ENCODE peak calls at places on chromosomes 2 and 18, in ten cellular contexts. A is heart right ventricle, O is tibial nerve, S is AG09319, Y is GM13977, P is neural progenitor cell, F is brain microvascular endothelial cell, M is hepatocyte, B is fibroblast of lung, J is BE2C. W is an unnamed sample.

GRCh38 chr2:234970467-234970866 is 18.6 kb downstream of the SH3BP4 start:
- DNase-seq in S (no peak), F (no peak), O (no peak), B (no peak), P (no peak), J (no peak), A (no peak), Y (no peak), M (no peak), W (peak)

GRCh38 chr2:18871430-18871829 is 282.1 kb upstream of the NT5C1B start:
- DNase-seq in A (no peak), F (no peak), M (no peak), S (no peak), P (no peak), J (no peak), Y (no peak), B (no peak), O (no peak), W (no peak)

GRCh38 chr18:24633121-24633520 is 172.7 kb downstream of the HRH4 start:
- DNase-seq in J (no peak), P (no peak), B (peak), S (peak), O (no peak), F (no peak), M (no peak), Y (no peak), A (no peak), W (no peak)

GRCh38 chr2:15913146-15913545 is 27.2 kb upstream of the MYCN start:
- DNase-seq in F (no peak), P (no peak), O (no peak), J (no peak), B (no peak), A (no peak), M (no peak), S (no peak), Y (no peak), W (no peak)

GRCh38 chr2:144924827-144925226 is 404.9 kb upstream of the ZEB2 start:
- DNase-seq in F (no peak), A (no peak), B (no peak), S (no peak), M (no peak), O (no peak), Y (no peak), J (no peak), P (no peak), W (no peak)

GRCh38 chr2:68452168-68452890 is 14.8 kb downstream of the FBXO48 start:
- DNase-seq in M (no peak), S (no peak), F (no peak), A (no peak), O (no peak), J (no peak), Y (no peak), P (peak), B (no peak), W (no peak)

GRCh38 chr2:138814123-138814883 is 34.1 kb upstream of the NXPH2 start:
- DNase-seq in S (no peak), Y (peak), B (no peak), J (no peak), A (no peak), F (no peak), O (no peak), P (peak), M (no peak), W (no peak)

GRCh38 chr2:237092920-237093781 is 7.5 kb downstream of the COPS8 start:
- DNase-seq in M (peak), J (peak), O (no peak), Y (no peak), S (no peak), P (peak), F (peak), B (peak), A (no peak), W (peak)

GRCh38 chr2:37894601-37895000 is 30.5 kb upstream of the RMDN2 start:
- DNase-seq in M (no peak), A (no peak), P (no peak), B (no peak), J (no peak), S (no peak), O (no peak), Y (no peak), F (no peak), W (no peak)

GRCh38 chr2:232030229-232030628 is 68.7 kb downstream of the DIS3L2 start:
- DNase-seq in P (no peak), J (no peak), B (no peak), Y (no peak), A (no peak), S (no peak), M (no peak), F (no peak), O (no peak), W (no peak)

GRCh38 chr2:16072638-16073290 is 132.4 kb downstream of the MYCN start:
- DNase-seq in F (no peak), M (no peak), A (no peak), Y (no peak), P (no peak), J (peak), B (no peak), S (no peak), O (no peak), W (no peak)

GRCh38 chr2:132662742-132663141 is 7.3 kb downstream of the LYPD1 start:
- DNase-seq in A (no peak), J (no peak), O (no peak), Y (no peak), B (peak), F (no peak), S (peak), P (no peak), M (no peak), W (no peak)

GRCh38 chr2:204360218-204361007 is 184.9 kb upstream of the PARD3B start:
- DNase-seq in J (no peak), P (no peak), F (no peak), O (no peak), S (no peak), B (no peak), A (no peak), Y (no peak), M (no peak), W (no peak)

GRCh38 chr2:128306081-128306930 is 12.4 kb downstream of the HS6ST1 start:
- DNase-seq in S (peak), B (peak), M (peak), F (peak), P (peak), J (no peak), O (peak), Y (no peak), A (peak), W (peak)

GRCh38 chr2:46998551-46998950 is 82.9 kb upstream of the MCFD2 start:
- DNase-seq in J (no peak), P (no peak), A (no peak), B (no peak), F (no peak), Y (no peak), M (no peak), O (no peak), S (no peak), W (no peak)

GRCh38 chr2:160165996-160166395 is 34.1 kb downstream of the ITGB6 start:
- DNase-seq in O (no peak), A (no peak), M (no peak), P (no peak), F (no peak), J (no peak), Y (no peak), B (no peak), S (no peak), W (no peak)

GRCh38 chr18:11667578-11667977 is 21.5 kb upstream of the GNAL start:
- DNase-seq in Y (no peak), F (no peak), A (no peak), M (no peak), P (no peak), J (no peak), B (no peak), O (no peak), S (no peak), W (no peak)

GRCh38 chr2:43648979-43649701 is 12.1 kb downstream of the PLEKHH2 start:
- DNase-seq in O (no peak), A (no peak), M (no peak), Y (no peak), J (no peak), B (peak), S (no peak), F (no peak), P (no peak), W (no peak)

GRCh38 chr2:105596522-105596921 is 148.2 kb upstream of the NCK2 start:
- DNase-seq in J (no peak), Y (no peak), F (no peak), M (no peak), A (no peak), B (no peak), O (no peak), P (no peak), S (no peak), W (no peak)

GRCh38 chr2:121386707-121387106 is 101.7 kb upstream of the TFCP2L1 start:
- DNase-seq in S (no peak), P (no peak), M (no peak), O (no peak), J (no peak), F (peak), Y (no peak), A (no peak), B (peak), W (peak)

GRCh38 chr2:67895171-67895941 is 167.4 kb downstream of the C1D start:
- DNase-seq in O (no peak), Y (no peak), S (no peak), F (no peak), J (no peak), A (peak), M (peak), P (no peak), B (no peak), W (no peak)

GRCh38 chr2:189177441-189177840 is 2.1 kb downstream of the COL5A2 start:
- DNase-seq in J (no peak), A (no peak), F (no peak), O (no peak), P (no peak), Y (no peak), M (no peak), B (no peak), S (no peak), W (no peak)

GRCh38 chr2:189168876-189169499 is 10.6 kb downstream of the COL5A2 start:
- DNase-seq in A (no peak), P (no peak), O (no peak), Y (no peak), S (no peak), J (no peak), M (no peak), B (no peak), F (no peak), W (no peak)

GRCh38 chr2:189175869-189176431 is 3.6 kb downstream of the COL5A2 start:
- DNase-seq in O (no peak), F (no peak), M (no peak), A (no peak), P (no peak), J (no peak), Y (no peak), S (no peak), B (peak), W (no peak)

GRCh38 chr2:189178007-189178406 is 1.6 kb downstream of the COL5A2 start:
- DNase-seq in S (no peak), F (no peak), Y (no peak), O (no peak), P (no peak), J (no peak), M (peak), B (peak), A (no peak), W (no peak)

GRCh38 chr2:189171956-189172609 is 7.5 kb downstream of the COL5A2 start:
- DNase-seq in B (peak), O (no peak), Y (no peak), S (no peak), F (no peak), M (no peak), J (no peak), P (no peak), A (no peak), W (no peak)
- TF ChIP-seq CTCF in B (no peak), O (no peak), Y (no peak), S (no peak), F (no peak), M (no peak), J (no peak), P (no peak), A (no peak), W (peak)

GRCh38 chr18:80022613-80023012 is 11.6 kb upstream of the RBFA start:
- DNase-seq in Y (no peak), O (no peak), M (no peak), P (peak), A (no peak), J (no peak), F (no peak), B (peak), S (no peak), W (no peak)

GRCh38 chr18:80026363-80026762 is 7.9 kb upstream of the RBFA start:
- DNase-seq in B (no peak), J (no peak), Y (no peak), M (no peak), S (no peak), A (no peak), O (no peak), F (no peak), P (no peak), W (no peak)

GRCh38 chr18:80023173-80023572 is 11.1 kb upstream of the RBFA start:
- DNase-seq in O (no peak), P (peak), B (no peak), M (no peak), J (no peak), F (no peak), Y (no peak), A (no peak), S (no peak), W (no peak)
- TF ChIP-seq CTCF in O (no peak), P (peak), B (peak), M (peak), J (peak), F (peak), Y (peak), A (peak), S (no peak), W (peak)

DNA sequence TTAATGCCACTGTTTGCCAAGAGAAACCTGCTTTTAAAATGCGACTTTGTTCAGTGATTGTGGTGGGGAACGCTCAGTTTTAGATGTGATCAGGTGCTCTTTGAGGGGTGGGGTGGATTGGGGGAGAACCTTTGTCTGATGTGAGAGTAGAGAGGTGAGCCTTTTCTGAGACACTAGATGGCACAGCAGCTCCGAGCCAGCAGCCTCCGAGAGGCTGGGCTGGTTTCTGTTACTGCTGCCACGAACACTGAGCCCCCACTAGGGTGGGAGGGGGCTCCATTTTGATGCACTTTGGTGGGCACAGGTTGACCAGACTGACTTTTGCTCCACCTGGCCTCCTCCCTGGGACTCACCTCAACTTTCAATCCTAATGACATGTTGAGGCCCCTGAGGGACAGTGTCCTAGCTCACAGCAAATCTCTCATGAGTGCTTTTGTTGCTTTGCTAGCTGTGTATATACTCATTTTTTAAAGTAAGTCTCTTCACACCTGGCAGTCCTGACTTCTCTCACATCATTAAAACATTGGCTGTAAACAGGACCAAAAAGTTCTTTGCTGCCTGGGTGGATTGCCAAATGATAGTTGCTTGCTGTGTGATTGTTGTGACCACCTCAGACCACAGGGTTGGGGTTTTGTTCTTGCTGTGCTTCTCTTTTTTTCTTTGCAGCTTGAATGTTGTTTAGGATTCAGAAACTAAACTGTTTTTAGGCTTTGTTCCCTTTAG is 98.2 kb upstream of the MAP3K20 start:
- DNase-seq in O (no peak), F (no peak), A (no peak), J (no peak), M (no peak), S (no peak), P (peak), Y (no peak), B (no peak), W (no peak)
- TF ChIP-seq CTCF in O (no peak), F (peak), A (peak), J (no peak), M (peak), S (no peak), P (peak), Y (no peak), B (no peak), W (peak)

GRCh38 chr18:66993492-66993891 is 389.6 kb upstream of the CDH19 start:
- DNase-seq in Y (no peak), M (peak), O (no peak), P (no peak), S (no peak), B (no peak), J (no peak), A (no peak), F (no peak), W (no peak)

GRCh38 chr18:66994790-66995189 is 390.9 kb upstream of the CDH19 start:
- DNase-seq in J (no peak), Y (no peak), F (no peak), O (no peak), P (no peak), S (no peak), B (no peak), M (no peak), A (no peak), W (no peak)

GRCh38 chr18:66995270-66995669 is 391.4 kb upstream of the CDH19 start:
- DNase-seq in J (no peak), B (no peak), Y (no peak), M (no peak), S (no peak), A (no peak), F (no peak), P (no peak), O (no peak), W (no peak)

GRCh38 chr18:66990909-66991308 is 387.0 kb upstream of the CDH19 start:
- DNase-seq in J (no peak), M (no peak), B (no peak), O (no peak), F (no peak), Y (no peak), P (no peak), A (no peak), S (no peak), W (no peak)
- TF ChIP-seq CTCF in J (no peak), M (no peak), B (no peak), O (no peak), F (no peak), Y (no peak), P (peak), A (no peak), S (no peak), W (no peak)

GRCh38 chr2:142897807-142898206 is 20.3 kb downstream of the KYNU start:
- DNase-seq in J (no peak), F (no peak), O (no peak), S (no peak), B (no peak), M (no peak), Y (no peak), A (no peak), P (no peak), W (no peak)

GRCh38 chr2:142892715-142893114 is 15.3 kb downstream of the KYNU start:
- DNase-seq in M (no peak), F (no peak), B (no peak), Y (peak), J (no peak), S (no peak), O (no peak), A (no peak), P (no peak), W (no peak)

GRCh38 chr2:142893241-142893640 is 15.8 kb downstream of the KYNU start:
- DNase-seq in B (no peak), O (no peak), A (no peak), S (no peak), M (no peak), F (no peak), J (no peak), Y (no peak), P (no peak), W (no peak)
- TF ChIP-seq CTCF in B (no peak), O (no peak), A (no peak), S (no peak), M (no peak), F (no peak), J (no peak), Y (no peak), P (no peak), W (no peak)

GRCh38 chr2:165969227-165969626 is 15.7 kb upstream of the TTC21B start:
- DNase-seq in F (no peak), J (no peak), Y (no peak), B (peak), A (no peak), O (no peak), S (no peak), M (no peak), P (no peak), W (no peak)
- TF ChIP-seq CTCF in F (no peak), J (peak), Y (no peak), B (no peak), A (no peak), O (no peak), S (no peak), M (no peak), P (no peak), W (peak)

GRCh38 chr2:64274399-64275173 is 130.4 kb upstream of the PELI1 start:
- DNase-seq in J (peak), O (no peak), B (no peak), M (no peak), Y (no peak), F (no peak), A (no peak), S (no peak), P (no peak), W (no peak)

GRCh38 chr2:64275174-64275466 is 130.9 kb upstream of the PELI1 start:
- DNase-seq in S (no peak), P (no peak), O (no peak), Y (no peak), F (no peak), J (no peak), M (no peak), B (no peak), A (no peak), W (no peak)

GRCh38 chr2:64277101-64277849 is 133.1 kb upstream of the PELI1 start:
- DNase-seq in B (no peak), S (no peak), Y (no peak), F (no peak), M (no peak), J (no peak), P (no peak), A (no peak), O (no peak), W (no peak)

GRCh38 chr2:64276417-64277095 is 132.3 kb upstream of the PELI1 start:
- DNase-seq in F (no peak), A (no peak), B (no peak), P (peak), J (no peak), S (no peak), O (no peak), M (no peak), Y (no peak), W (no peak)

GRCh38 chr2:64273524-64274398 is 129.5 kb upstream of the PELI1 start:
- DNase-seq in F (peak), O (no peak), B (peak), P (no peak), Y (no peak), S (peak), J (peak), A (no peak), M (peak), W (peak)
- TF ChIP-seq CTCF in F (no peak), O (no peak), B (no peak), P (no peak), Y (no peak), S (no peak), J (no peak), A (no peak), M (no peak), W (no peak)

GRCh38 chr2:20103514-20103913 is 52.1 kb upstream of the LAPTM4A start:
- DNase-seq in O (no peak), P (no peak), S (peak), A (no peak), M (no peak), B (no peak), Y (no peak), F (peak), J (no peak), W (peak)
- TF ChIP-seq CTCF in O (no peak), P (peak), S (peak), A (no peak), M (peak), B (no peak), Y (peak), F (peak), J (peak), W (peak)

GRCh38 chr2:233832869-233833812 is 21.2 kb downstream of the HJURP start:
- DNase-seq in P (peak), S (peak), M (peak), F (peak), Y (peak), B (peak), O (no peak), J (peak), A (no peak), W (peak)
- TF ChIP-seq CTCF in P (peak), S (peak), M (peak), F (peak), Y (peak), B (peak), O (no peak), J (peak), A (no peak), W (peak)

DNA sequence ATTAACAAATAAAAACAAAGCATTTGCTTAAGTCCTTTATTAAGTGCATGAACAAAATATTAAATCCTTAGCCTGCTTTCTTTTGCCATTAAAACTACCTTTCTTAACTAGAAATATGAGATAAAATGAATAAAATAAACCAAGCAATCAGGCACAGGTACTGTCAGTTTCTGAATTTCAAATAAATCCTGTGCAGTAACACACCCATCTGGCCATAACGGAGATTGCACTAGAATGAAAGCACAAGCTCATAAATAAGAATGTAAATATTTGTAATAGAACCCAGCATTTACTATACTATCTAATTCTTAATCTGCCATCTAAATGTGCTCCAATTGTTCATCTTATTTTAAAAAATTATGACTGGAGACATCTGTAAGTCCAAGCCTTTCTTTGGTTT is 31.9 kb downstream of the PRKRA start:
- DNase-seq in B (peak), M (peak), P (no peak), Y (peak), O (no peak), J (no peak), F (peak), S (no peak), A (no peak), W (peak)
- TF ChIP-seq CTCF in B (peak), M (peak), P (peak), Y (peak), O (no peak), J (peak), F (peak), S (peak), A (peak), W (peak)

W was measured in HFFc6.